ENCODE peak calls at places on chromosomes 6 and 20, in six cellular contexts. G, X, O, T, C and R are unnamed samples.

GRCh38 chr20:41179961-41180360 is 42.6 kb downstream of the PLCG1 start:
- DNase-seq in G (no peak), X (no peak), O (no peak), T (peak; percentile 12), C (no peak), R (peak; percentile 1)

GRCh38 chr20:37276494-37277252 is 12.8 kb upstream of the MANBAL start:
- DNase-seq in G (peak; percentile 64), X (no peak), O (peak; percentile 94), T (no peak), C (peak; percentile 66), R (no peak)

GRCh38 chr20:63064745-63065711 is 58.3 kb upstream of the BHLHE23 start:
- DNase-seq in G (peak; percentile 48), X (no peak), O (no peak), T (peak; percentile 48), C (no peak), R (peak; percentile 10)

GRCh38 chr6:104604643-104605042 is 255.1 kb downstream of the HACE1 start:
- DNase-seq in G (no peak), X (no peak), O (no peak), T (no peak), C (no peak), R (no peak)

GRCh38 chr6:163725008-163725941 is 310.8 kb downstream of the QKI start:
- DNase-seq in G (no peak), X (no peak), O (no peak), T (no peak), C (no peak), R (no peak)

GRCh38 chr6:121666809-121667208 is 231.4 kb downstream of the GJA1 start:
- DNase-seq in G (no peak), X (no peak), O (peak; percentile 93), T (no peak), C (peak; percentile 64), R (no peak)

GRCh38 chr20:50788045-50788867 is 6.6 kb upstream of the BCAS4 start:
- DNase-seq in G (no peak), X (no peak), O (peak; percentile 68), T (no peak), C (peak; percentile 62), R (no peak)

GRCh38 chr20:36573798-36574277 is 441 bp downstream of the TGIF2 start:
- DNase-seq in G (peak; percentile 66), X (peak; percentile 37), O (no peak), T (no peak), C (peak; percentile 9), R (peak; percentile 35)

GRCh38 chr6:16408766-16409165 is 170.4 kb downstream of the GMPR start:
- DNase-seq in G (no peak), X (no peak), O (no peak), T (no peak), C (no peak), R (no peak)

GRCh38 chr6:132234356-132234755 is 166.9 kb downstream of the MOXD1 start:
- DNase-seq in G (no peak), X (no peak), O (no peak), T (no peak), C (peak; percentile 58), R (no peak)

GRCh38 chr20:31713312-31714049 is 9.2 kb downstream of the BCL2L1 start:
- DNase-seq in G (no peak), X (no peak), O (peak; percentile 91), T (no peak), C (peak; percentile 83), R (no peak)

GRCh38 chr6:74757788-74758187 is 448.1 kb downstream of the COL12A1 start:
- DNase-seq in G (no peak), X (no peak), O (no peak), T (no peak), C (no peak), R (no peak)

GRCh38 chr6:89951574-89952360 is 57.5 kb downstream of the GJA10 start:
- DNase-seq in G (no peak), X (no peak), O (peak; percentile 31), T (no peak), C (no peak), R (no peak)

GRCh38 chr20:380763-381580 is 412 bp downstream of the TRIB3 start:
- DNase-seq in G (peak; percentile 74), X (peak; percentile 38), O (peak; percentile 57), T (no peak), C (peak; percentile 77), R (peak; percentile 40)

GRCh38 chr20:62739581-62740285 is 31.1 kb downstream of the NTSR1 start:
- DNase-seq in G (peak; percentile 51), X (peak; percentile 34), O (no peak), T (peak; percentile 34), C (no peak), R (peak; percentile 24)

GRCh38 chr20:31485450-31486339 is 10.6 kb downstream of the REM1 start:
- DNase-seq in G (peak; percentile 58), X (no peak), O (peak; percentile 8), T (no peak), C (no peak), R (no peak)

GRCh38 chr6:33018904-33019303 is 9.5 kb upstream of the HLA-DOA start:
- DNase-seq in G (peak; percentile 64), X (no peak), O (peak; percentile 47), T (no peak), C (no peak), R (no peak)

GRCh38 chr20:10540636-10541493 is 105.8 kb downstream of the SLX4IP start:
- DNase-seq in G (no peak), X (no peak), O (peak; percentile 94), T (no peak), C (peak; percentile 90), R (no peak)

GRCh38 chr6:36598739-36599318 is 4.7 kb downstream of the SRSF3 start:
- DNase-seq in G (peak; percentile 10), X (no peak), O (no peak), T (no peak), C (no peak), R (no peak)

GRCh38 chr6:2953098-2953497 is 18.3 kb downstream of the SERPINB6 start:
- DNase-seq in G (no peak), X (no peak), O (no peak), T (no peak), C (no peak), R (no peak)

GRCh38 chr20:18729426-18729825 is 84.2 kb upstream of the SCP2D1 start:
- DNase-seq in G (no peak), X (no peak), O (no peak), T (no peak), C (no peak), R (no peak)

GRCh38 chr6:106746660-106747059 is 117.3 kb downstream of the QRSL1 start:
- DNase-seq in G (no peak), X (no peak), O (peak; percentile 80), T (no peak), C (peak; percentile 100), R (no peak)

DNA sequence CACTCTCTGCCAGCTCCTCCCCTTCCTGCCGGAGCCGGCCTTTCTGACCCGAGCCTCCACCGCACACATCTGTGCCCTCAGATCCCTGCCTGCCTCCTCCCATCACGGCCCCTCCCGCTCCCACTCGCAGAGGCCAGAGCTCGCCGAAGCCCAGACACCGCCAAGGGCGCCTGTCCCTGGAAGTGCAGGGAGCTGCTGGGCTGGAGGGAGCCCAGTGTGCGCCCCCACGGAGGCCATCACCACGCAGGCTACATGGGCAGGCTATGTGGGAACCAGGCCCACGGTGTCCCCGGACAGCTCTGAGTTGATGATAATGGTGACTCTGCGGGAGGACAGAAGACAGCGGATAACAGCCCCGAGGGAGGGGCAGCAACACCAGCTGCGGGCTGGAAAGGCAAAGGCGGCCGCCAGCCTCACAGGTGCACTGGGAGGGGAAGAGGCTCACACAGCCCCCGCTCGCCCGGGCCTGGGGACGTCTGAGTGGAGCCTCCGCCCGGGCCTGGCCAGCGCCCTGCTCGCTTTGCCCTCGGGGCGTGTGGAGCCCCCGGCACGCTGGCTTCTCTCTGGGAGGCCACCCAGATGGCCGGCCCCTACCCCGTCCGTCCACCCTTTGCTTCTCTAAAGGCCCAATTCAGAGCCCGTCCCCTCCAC is 154.9 kb downstream of the DLL1 start:
- DNase-seq in G (peak; percentile 47), X (no peak), O (no peak), T (peak; percentile 47), C (no peak), R (no peak)
- H3K9me3 ChIP-seq in G (no peaks in the 10 kb centered on the region), X (no peaks in the 10 kb centered on the region), O (peaks cover 49% of the 10 kb centered on the region), T (no peaks in the 10 kb centered on the region), C (peaks cover 6% of the 10 kb centered on the region), R (no peaks in the 10 kb centered on the region)

GRCh38 chr20:16020971-16021370 is 552.3 kb downstream of the KIF16B start:
- DNase-seq in G (no peak), X (no peak), O (peak; percentile 1), T (no peak), C (peak; percentile 92), R (no peak)

GRCh38 chr20:16013631-16014030 is 559.6 kb downstream of the KIF16B start:
- DNase-seq in G (no peak), X (no peak), O (no peak), T (no peak), C (no peak), R (no peak)

GRCh38 chr20:16014436-16014835 is 558.8 kb downstream of the KIF16B start:
- DNase-seq in G (no peak), X (no peak), O (no peak), T (no peak), C (no peak), R (no peak)

GRCh38 chr20:16017656-16018055 is 555.6 kb downstream of the KIF16B start:
- DNase-seq in G (no peak), X (no peak), O (no peak), T (no peak), C (peak; percentile 37), R (no peak)

GRCh38 chr20:16018881-16019280 is 554.4 kb downstream of the KIF16B start:
- DNase-seq in G (no peak), X (no peak), O (no peak), T (no peak), C (peak; percentile 12), R (no peak)
- H3K9me3 ChIP-seq in G (no peaks in the 10 kb centered on the region), X (no peaks in the 10 kb centered on the region), O (peaks cover 7% of the 10 kb centered on the region), T (no peaks in the 10 kb centered on the region), C (no peaks in the 10 kb centered on the region), R (no peaks in the 10 kb centered on the region)

GRCh38 chr6:22621028-22621427 is 51.7 kb downstream of the HDGFL1 start:
- DNase-seq in G (no peak), X (no peak), O (no peak), T (no peak), C (no peak), R (no peak)
- H3K9me3 ChIP-seq in G (no peaks in the 10 kb centered on the region), X (no peaks in the 10 kb centered on the region), O (no peaks in the 10 kb centered on the region), T (peaks cover 13% of the 10 kb centered on the region), C (no peaks in the 10 kb centered on the region), R (no peaks in the 10 kb centered on the region)

GRCh38 chr20:45085867-45086266 is 15.1 kb downstream of the KCNS1 start:
- DNase-seq in G (no peak), X (no peak), O (no peak), T (no peak), C (no peak), R (no peak)

GRCh38 chr20:45085289-45085688 is 15.6 kb downstream of the KCNS1 start:
- DNase-seq in G (no peak), X (no peak), O (no peak), T (no peak), C (no peak), R (no peak)

GRCh38 chr20:45080867-45081616 is 19.9 kb downstream of the KCNS1 start:
- DNase-seq in G (no peak), X (no peak), O (peak; percentile 52), T (no peak), C (no peak), R (no peak)

GRCh38 chr20:45083127-45083526 is 17.8 kb downstream of the KCNS1 start:
- DNase-seq in G (no peak), X (no peak), O (no peak), T (no peak), C (no peak), R (no peak)

DNA sequence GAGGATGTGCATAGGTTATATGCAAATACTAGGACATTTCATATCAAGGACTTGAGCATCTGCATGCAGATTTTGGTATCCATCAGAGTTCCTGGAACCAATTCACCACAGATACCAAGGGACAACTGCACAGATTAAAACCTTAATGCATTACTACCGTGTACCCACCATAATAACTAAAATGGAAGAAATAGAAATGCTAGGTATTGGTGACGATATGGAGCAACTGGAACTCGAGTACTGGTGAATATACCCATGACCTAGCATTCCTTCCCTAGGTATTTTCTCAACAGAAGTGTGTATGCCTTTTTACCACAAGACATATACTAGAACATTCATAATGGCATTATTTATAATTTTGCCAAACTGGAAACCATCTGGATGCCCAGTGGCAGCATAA is 18.5 kb downstream of the KCNS1 start:
- DNase-seq in G (no peak), X (no peak), O (no peak), T (no peak), C (no peak), R (no peak)
- H3K9me3 ChIP-seq in G (no peaks in the 10 kb centered on the region), X (no peaks in the 10 kb centered on the region), O (no peaks in the 10 kb centered on the region), T (peaks cover 11% of the 10 kb centered on the region), C (no peaks in the 10 kb centered on the region), R (peaks cover 4% of the 10 kb centered on the region)